ENCODE peak calls at places on chromosomes 1 and 21, in nine cellular contexts. One of them, this sample, is unnamed.

GRCh38 chr1:204384636-204385354 is 25.1 kb upstream of the PLEKHA6 start:
- DNase-seq in KG1: no peak
- DNase-seq in aorta: peak
- DNase-seq in C1 segment of cervical spinal cord: peak
- DNase-seq in stimulated activated naive CD8-positive, alpha-beta T cell treated with anti-CD3 and anti-CD28 coated beads, Interleukin-15, Interleukin-2, amounts not matched to agents 100 U/mL and 50 U/mL, for 24 hours: no peak
- DNase-seq in nucleus accumbens: peak
- DNase-seq in stimulated activated naive B cell treated with anti-CD40 and anti-IgM and Interleukin-4, amounts not matched to agents 10 μg/mL and 1 μg/mL and 100 μg/mL, for 72 hours: no peak
- DNase-seq in erythroblast: no peak
- DNase-seq in stomach: peak
- DNase-seq in this sample: no peak

GRCh38 chr1:9766759-9767442 is 56.9 kb downstream of the CLSTN1 start:
- DNase-seq in KG1: no peak
- DNase-seq in aorta: peak
- DNase-seq in C1 segment of cervical spinal cord: no peak
- DNase-seq in stimulated activated naive CD8-positive, alpha-beta T cell treated with anti-CD3 and anti-CD28 coated beads, Interleukin-15, Interleukin-2, amounts not matched to agents 100 U/mL and 50 U/mL, for 24 hours: no peak
- DNase-seq in nucleus accumbens: no peak
- DNase-seq in stimulated activated naive B cell treated with anti-CD40 and anti-IgM and Interleukin-4, amounts not matched to agents 10 μg/mL and 1 μg/mL and 100 μg/mL, for 72 hours: no peak
- DNase-seq in erythroblast: no peak
- DNase-seq in stomach: no peak
- DNase-seq in this sample: no peak

GRCh38 chr1:87810166-87810565 is 481.5 kb downstream of the LMO4 start:
- DNase-seq in KG1: no peak
- DNase-seq in aorta: no peak
- DNase-seq in C1 segment of cervical spinal cord: no peak
- DNase-seq in stimulated activated naive CD8-positive, alpha-beta T cell treated with anti-CD3 and anti-CD28 coated beads, Interleukin-15, Interleukin-2, amounts not matched to agents 100 U/mL and 50 U/mL, for 24 hours: no peak
- DNase-seq in nucleus accumbens: no peak
- DNase-seq in stimulated activated naive B cell treated with anti-CD40 and anti-IgM and Interleukin-4, amounts not matched to agents 10 μg/mL and 1 μg/mL and 100 μg/mL, for 72 hours: no peak
- DNase-seq in erythroblast: no peak
- DNase-seq in stomach: no peak
- DNase-seq in this sample: no peak

GRCh38 chr1:11796036-11796828 is 9.5 kb downstream of the MTHFR start:
- DNase-seq in KG1: no peak
- DNase-seq in aorta: peak
- DNase-seq in C1 segment of cervical spinal cord: no peak
- DNase-seq in stimulated activated naive CD8-positive, alpha-beta T cell treated with anti-CD3 and anti-CD28 coated beads, Interleukin-15, Interleukin-2, amounts not matched to agents 100 U/mL and 50 U/mL, for 24 hours: no peak
- DNase-seq in nucleus accumbens: no peak
- DNase-seq in stimulated activated naive B cell treated with anti-CD40 and anti-IgM and Interleukin-4, amounts not matched to agents 10 μg/mL and 1 μg/mL and 100 μg/mL, for 72 hours: no peak
- DNase-seq in erythroblast: peak
- DNase-seq in stomach: no peak
- DNase-seq in this sample: no peak

GRCh38 chr21:45148316-45149000 is 74.1 kb downstream of the ADARB1 start:
- DNase-seq in KG1: no peak
- DNase-seq in aorta: peak
- DNase-seq in C1 segment of cervical spinal cord: no peak
- DNase-seq in stimulated activated naive CD8-positive, alpha-beta T cell treated with anti-CD3 and anti-CD28 coated beads, Interleukin-15, Interleukin-2, amounts not matched to agents 100 U/mL and 50 U/mL, for 24 hours: no peak
- DNase-seq in nucleus accumbens: no peak
- DNase-seq in stimulated activated naive B cell treated with anti-CD40 and anti-IgM and Interleukin-4, amounts not matched to agents 10 μg/mL and 1 μg/mL and 100 μg/mL, for 72 hours: no peak
- DNase-seq in erythroblast: no peak
- DNase-seq in stomach: no peak
- DNase-seq in this sample: no peak

GRCh38 chr1:84698151-84698651 is 7.9 kb upstream of the SSX2IP start:
- DNase-seq in KG1: no peak
- DNase-seq in aorta: no peak
- DNase-seq in C1 segment of cervical spinal cord: no peak
- DNase-seq in stimulated activated naive CD8-positive, alpha-beta T cell treated with anti-CD3 and anti-CD28 coated beads, Interleukin-15, Interleukin-2, amounts not matched to agents 100 U/mL and 50 U/mL, for 24 hours: no peak
- DNase-seq in nucleus accumbens: no peak
- DNase-seq in stimulated activated naive B cell treated with anti-CD40 and anti-IgM and Interleukin-4, amounts not matched to agents 10 μg/mL and 1 μg/mL and 100 μg/mL, for 72 hours: no peak
- DNase-seq in erythroblast: no peak
- DNase-seq in stomach: no peak
- DNase-seq in this sample: no peak

GRCh38 chr1:21099034-21099868 is 77.4 kb downstream of the EIF4G3 start:
- DNase-seq in KG1: no peak
- DNase-seq in aorta: no peak
- DNase-seq in C1 segment of cervical spinal cord: no peak
- DNase-seq in stimulated activated naive CD8-positive, alpha-beta T cell treated with anti-CD3 and anti-CD28 coated beads, Interleukin-15, Interleukin-2, amounts not matched to agents 100 U/mL and 50 U/mL, for 24 hours: no peak
- DNase-seq in nucleus accumbens: no peak
- DNase-seq in stimulated activated naive B cell treated with anti-CD40 and anti-IgM and Interleukin-4, amounts not matched to agents 10 μg/mL and 1 μg/mL and 100 μg/mL, for 72 hours: no peak
- DNase-seq in erythroblast: peak
- DNase-seq in stomach: no peak
- DNase-seq in this sample: no peak

GRCh38 chr21:19557488-19557887 is 1153.9 kb upstream of the TMPRSS15 start:
- DNase-seq in KG1: no peak
- DNase-seq in aorta: no peak
- DNase-seq in C1 segment of cervical spinal cord: no peak
- DNase-seq in stimulated activated naive CD8-positive, alpha-beta T cell treated with anti-CD3 and anti-CD28 coated beads, Interleukin-15, Interleukin-2, amounts not matched to agents 100 U/mL and 50 U/mL, for 24 hours: no peak
- DNase-seq in nucleus accumbens: no peak
- DNase-seq in stimulated activated naive B cell treated with anti-CD40 and anti-IgM and Interleukin-4, amounts not matched to agents 10 μg/mL and 1 μg/mL and 100 μg/mL, for 72 hours: no peak
- DNase-seq in erythroblast: no peak
- DNase-seq in stomach: no peak
- DNase-seq in this sample: no peak

GRCh38 chr1:230919201-230919600 is 50.9 kb upstream of the C1orf198 start:
- DNase-seq in KG1: no peak
- DNase-seq in aorta: no peak
- DNase-seq in C1 segment of cervical spinal cord: no peak
- DNase-seq in stimulated activated naive CD8-positive, alpha-beta T cell treated with anti-CD3 and anti-CD28 coated beads, Interleukin-15, Interleukin-2, amounts not matched to agents 100 U/mL and 50 U/mL, for 24 hours: no peak
- DNase-seq in nucleus accumbens: no peak
- DNase-seq in stimulated activated naive B cell treated with anti-CD40 and anti-IgM and Interleukin-4, amounts not matched to agents 10 μg/mL and 1 μg/mL and 100 μg/mL, for 72 hours: no peak
- DNase-seq in erythroblast: no peak
- DNase-seq in stomach: no peak
- DNase-seq in this sample: no peak

GRCh38 chr1:22363403-22364325 is 88.0 kb upstream of the ZBTB40 start:
- DNase-seq in KG1: no peak
- DNase-seq in aorta: no peak
- DNase-seq in C1 segment of cervical spinal cord: no peak
- DNase-seq in stimulated activated naive CD8-positive, alpha-beta T cell treated with anti-CD3 and anti-CD28 coated beads, Interleukin-15, Interleukin-2, amounts not matched to agents 100 U/mL and 50 U/mL, for 24 hours: no peak
- DNase-seq in nucleus accumbens: no peak
- DNase-seq in stimulated activated naive B cell treated with anti-CD40 and anti-IgM and Interleukin-4, amounts not matched to agents 10 μg/mL and 1 μg/mL and 100 μg/mL, for 72 hours: no peak
- DNase-seq in erythroblast: no peak
- DNase-seq in stomach: no peak
- DNase-seq in this sample: no peak

GRCh38 chr1:96472471-96472870 is 249.1 kb upstream of the PTBP2 start:
- DNase-seq in KG1: no peak
- DNase-seq in aorta: no peak
- DNase-seq in C1 segment of cervical spinal cord: no peak
- DNase-seq in stimulated activated naive CD8-positive, alpha-beta T cell treated with anti-CD3 and anti-CD28 coated beads, Interleukin-15, Interleukin-2, amounts not matched to agents 100 U/mL and 50 U/mL, for 24 hours: no peak
- DNase-seq in nucleus accumbens: no peak
- DNase-seq in stimulated activated naive B cell treated with anti-CD40 and anti-IgM and Interleukin-4, amounts not matched to agents 10 μg/mL and 1 μg/mL and 100 μg/mL, for 72 hours: no peak
- DNase-seq in erythroblast: no peak
- DNase-seq in stomach: no peak
- DNase-seq in this sample: no peak

GRCh38 chr1:59669752-59670312 is 144.9 kb upstream of the HOOK1 start:
- DNase-seq in KG1: no peak
- DNase-seq in aorta: peak
- DNase-seq in C1 segment of cervical spinal cord: peak
- DNase-seq in stimulated activated naive CD8-positive, alpha-beta T cell treated with anti-CD3 and anti-CD28 coated beads, Interleukin-15, Interleukin-2, amounts not matched to agents 100 U/mL and 50 U/mL, for 24 hours: no peak
- DNase-seq in nucleus accumbens: peak
- DNase-seq in stimulated activated naive B cell treated with anti-CD40 and anti-IgM and Interleukin-4, amounts not matched to agents 10 μg/mL and 1 μg/mL and 100 μg/mL, for 72 hours: no peak
- DNase-seq in erythroblast: no peak
- DNase-seq in stomach: no peak
- DNase-seq in this sample: no peak

GRCh38 chr1:85451236-85451830 is 13.6 kb downstream of the DDAH1 start:
- DNase-seq in KG1: no peak
- DNase-seq in aorta: no peak
- DNase-seq in C1 segment of cervical spinal cord: no peak
- DNase-seq in stimulated activated naive CD8-positive, alpha-beta T cell treated with anti-CD3 and anti-CD28 coated beads, Interleukin-15, Interleukin-2, amounts not matched to agents 100 U/mL and 50 U/mL, for 24 hours: no peak
- DNase-seq in nucleus accumbens: no peak
- DNase-seq in stimulated activated naive B cell treated with anti-CD40 and anti-IgM and Interleukin-4, amounts not matched to agents 10 μg/mL and 1 μg/mL and 100 μg/mL, for 72 hours: no peak
- DNase-seq in erythroblast: no peak
- DNase-seq in stomach: no peak
- DNase-seq in this sample: no peak

GRCh38 chr1:7278827-7279752 is 492.0 kb upstream of the VAMP3 start:
- DNase-seq in KG1: no peak
- DNase-seq in aorta: no peak
- DNase-seq in C1 segment of cervical spinal cord: no peak
- DNase-seq in stimulated activated naive CD8-positive, alpha-beta T cell treated with anti-CD3 and anti-CD28 coated beads, Interleukin-15, Interleukin-2, amounts not matched to agents 100 U/mL and 50 U/mL, for 24 hours: no peak
- DNase-seq in nucleus accumbens: no peak
- DNase-seq in stimulated activated naive B cell treated with anti-CD40 and anti-IgM and Interleukin-4, amounts not matched to agents 10 μg/mL and 1 μg/mL and 100 μg/mL, for 72 hours: no peak
- DNase-seq in erythroblast: no peak
- DNase-seq in stomach: no peak
- DNase-seq in this sample: no peak

GRCh38 chr21:21101911-21102310 is 103.7 kb downstream of the NCAM2 start:
- DNase-seq in KG1: peak
- DNase-seq in aorta: no peak
- DNase-seq in C1 segment of cervical spinal cord: peak
- DNase-seq in stimulated activated naive CD8-positive, alpha-beta T cell treated with anti-CD3 and anti-CD28 coated beads, Interleukin-15, Interleukin-2, amounts not matched to agents 100 U/mL and 50 U/mL, for 24 hours: no peak
- DNase-seq in nucleus accumbens: peak
- DNase-seq in stimulated activated naive B cell treated with anti-CD40 and anti-IgM and Interleukin-4, amounts not matched to agents 10 μg/mL and 1 μg/mL and 100 μg/mL, for 72 hours: no peak
- DNase-seq in erythroblast: peak
- DNase-seq in stomach: no peak
- DNase-seq in this sample: no peak

GRCh38 chr1:42910985-42911384 is 47.7 kb downstream of the SLC2A1 start:
- DNase-seq in KG1: no peak
- DNase-seq in aorta: no peak
- DNase-seq in C1 segment of cervical spinal cord: no peak
- DNase-seq in stimulated activated naive CD8-positive, alpha-beta T cell treated with anti-CD3 and anti-CD28 coated beads, Interleukin-15, Interleukin-2, amounts not matched to agents 100 U/mL and 50 U/mL, for 24 hours: no peak
- DNase-seq in nucleus accumbens: no peak
- DNase-seq in stimulated activated naive B cell treated with anti-CD40 and anti-IgM and Interleukin-4, amounts not matched to agents 10 μg/mL and 1 μg/mL and 100 μg/mL, for 72 hours: no peak
- DNase-seq in erythroblast: no peak
- DNase-seq in stomach: no peak
- DNase-seq in this sample: no peak

GRCh38 chr1:82722608-82723007 is 921.9 kb downstream of the ADGRL2 start:
- DNase-seq in KG1: no peak
- DNase-seq in aorta: no peak
- DNase-seq in C1 segment of cervical spinal cord: no peak
- DNase-seq in stimulated activated naive CD8-positive, alpha-beta T cell treated with anti-CD3 and anti-CD28 coated beads, Interleukin-15, Interleukin-2, amounts not matched to agents 100 U/mL and 50 U/mL, for 24 hours: no peak
- DNase-seq in nucleus accumbens: no peak
- DNase-seq in stimulated activated naive B cell treated with anti-CD40 and anti-IgM and Interleukin-4, amounts not matched to agents 10 μg/mL and 1 μg/mL and 100 μg/mL, for 72 hours: no peak
- DNase-seq in erythroblast: no peak
- DNase-seq in stomach: no peak
- DNase-seq in this sample: no peak

GRCh38 chr1:3779265-3779911 is 6.8 kb downstream of the SMIM1 start:
- DNase-seq in KG1: no peak
- DNase-seq in aorta: no peak
- DNase-seq in C1 segment of cervical spinal cord: no peak
- DNase-seq in stimulated activated naive CD8-positive, alpha-beta T cell treated with anti-CD3 and anti-CD28 coated beads, Interleukin-15, Interleukin-2, amounts not matched to agents 100 U/mL and 50 U/mL, for 24 hours: no peak
- DNase-seq in nucleus accumbens: no peak
- DNase-seq in stimulated activated naive B cell treated with anti-CD40 and anti-IgM and Interleukin-4, amounts not matched to agents 10 μg/mL and 1 μg/mL and 100 μg/mL, for 72 hours: no peak
- DNase-seq in erythroblast: no peak
- DNase-seq in stomach: no peak
- DNase-seq in this sample: no peak

GRCh38 chr1:203291201-203292096 is 13.9 kb upstream of the BTG2 start:
- DNase-seq in KG1: no peak
- DNase-seq in aorta: peak
- DNase-seq in C1 segment of cervical spinal cord: no peak
- DNase-seq in stimulated activated naive CD8-positive, alpha-beta T cell treated with anti-CD3 and anti-CD28 coated beads, Interleukin-15, Interleukin-2, amounts not matched to agents 100 U/mL and 50 U/mL, for 24 hours: no peak
- DNase-seq in nucleus accumbens: peak
- DNase-seq in stimulated activated naive B cell treated with anti-CD40 and anti-IgM and Interleukin-4, amounts not matched to agents 10 μg/mL and 1 μg/mL and 100 μg/mL, for 72 hours: no peak
- DNase-seq in erythroblast: no peak
- DNase-seq in stomach: peak
- DNase-seq in this sample: no peak

GRCh38 chr1:175887521-175887920 is 144.1 kb upstream of the TNR start:
- DNase-seq in KG1: no peak
- DNase-seq in aorta: no peak
- DNase-seq in C1 segment of cervical spinal cord: no peak
- DNase-seq in stimulated activated naive CD8-positive, alpha-beta T cell treated with anti-CD3 and anti-CD28 coated beads, Interleukin-15, Interleukin-2, amounts not matched to agents 100 U/mL and 50 U/mL, for 24 hours: no peak
- DNase-seq in nucleus accumbens: no peak
- DNase-seq in stimulated activated naive B cell treated with anti-CD40 and anti-IgM and Interleukin-4, amounts not matched to agents 10 μg/mL and 1 μg/mL and 100 μg/mL, for 72 hours: no peak
- DNase-seq in erythroblast: no peak
- DNase-seq in stomach: no peak
- DNase-seq in this sample: no peak

GRCh38 chr1:19342894-19343616 is 30.9 kb downstream of the SLC66A1 start:
- DNase-seq in KG1: no peak
- DNase-seq in aorta: no peak
- DNase-seq in C1 segment of cervical spinal cord: no peak
- DNase-seq in stimulated activated naive CD8-positive, alpha-beta T cell treated with anti-CD3 and anti-CD28 coated beads, Interleukin-15, Interleukin-2, amounts not matched to agents 100 U/mL and 50 U/mL, for 24 hours: no peak
- DNase-seq in nucleus accumbens: no peak
- DNase-seq in stimulated activated naive B cell treated with anti-CD40 and anti-IgM and Interleukin-4, amounts not matched to agents 10 μg/mL and 1 μg/mL and 100 μg/mL, for 72 hours: no peak
- DNase-seq in erythroblast: no peak
- DNase-seq in stomach: no peak
- DNase-seq in this sample: no peak

GRCh38 chr1:168387781-168388760 is 107.4 kb downstream of the TBX19 start:
- DNase-seq in KG1: no peak
- DNase-seq in aorta: no peak
- DNase-seq in C1 segment of cervical spinal cord: no peak
- DNase-seq in stimulated activated naive CD8-positive, alpha-beta T cell treated with anti-CD3 and anti-CD28 coated beads, Interleukin-15, Interleukin-2, amounts not matched to agents 100 U/mL and 50 U/mL, for 24 hours: no peak
- DNase-seq in nucleus accumbens: no peak
- DNase-seq in stimulated activated naive B cell treated with anti-CD40 and anti-IgM and Interleukin-4, amounts not matched to agents 10 μg/mL and 1 μg/mL and 100 μg/mL, for 72 hours: no peak
- DNase-seq in erythroblast: no peak
- DNase-seq in stomach: no peak
- DNase-seq in this sample: no peak

GRCh38 chr1:223783676-223784075 is 62.1 kb downstream of the TP53BP2 start:
- DNase-seq in KG1: no peak
- DNase-seq in aorta: no peak
- DNase-seq in C1 segment of cervical spinal cord: no peak
- DNase-seq in stimulated activated naive CD8-positive, alpha-beta T cell treated with anti-CD3 and anti-CD28 coated beads, Interleukin-15, Interleukin-2, amounts not matched to agents 100 U/mL and 50 U/mL, for 24 hours: no peak
- DNase-seq in nucleus accumbens: no peak
- DNase-seq in stimulated activated naive B cell treated with anti-CD40 and anti-IgM and Interleukin-4, amounts not matched to agents 10 μg/mL and 1 μg/mL and 100 μg/mL, for 72 hours: no peak
- DNase-seq in erythroblast: no peak
- DNase-seq in stomach: no peak
- DNase-seq in this sample: no peak

GRCh38 chr21:31931644-31932469 is 59.0 kb downstream of the HUNK start:
- DNase-seq in KG1: no peak
- DNase-seq in aorta: no peak
- DNase-seq in C1 segment of cervical spinal cord: no peak
- DNase-seq in stimulated activated naive CD8-positive, alpha-beta T cell treated with anti-CD3 and anti-CD28 coated beads, Interleukin-15, Interleukin-2, amounts not matched to agents 100 U/mL and 50 U/mL, for 24 hours: no peak
- DNase-seq in nucleus accumbens: no peak
- DNase-seq in stimulated activated naive B cell treated with anti-CD40 and anti-IgM and Interleukin-4, amounts not matched to agents 10 μg/mL and 1 μg/mL and 100 μg/mL, for 72 hours: no peak
- DNase-seq in erythroblast: no peak
- DNase-seq in stomach: no peak
- DNase-seq in this sample: no peak

GRCh38 chr1:50658421-50659076 is 235.3 kb upstream of the DMRTA2 start:
- DNase-seq in KG1: no peak
- DNase-seq in aorta: no peak
- DNase-seq in C1 segment of cervical spinal cord: no peak
- DNase-seq in stimulated activated naive CD8-positive, alpha-beta T cell treated with anti-CD3 and anti-CD28 coated beads, Interleukin-15, Interleukin-2, amounts not matched to agents 100 U/mL and 50 U/mL, for 24 hours: no peak
- DNase-seq in nucleus accumbens: no peak
- DNase-seq in stimulated activated naive B cell treated with anti-CD40 and anti-IgM and Interleukin-4, amounts not matched to agents 10 μg/mL and 1 μg/mL and 100 μg/mL, for 72 hours: no peak
- DNase-seq in erythroblast: no peak
- DNase-seq in stomach: no peak
- DNase-seq in this sample: no peak

GRCh38 chr1:101288491-101288944 is 51.7 kb downstream of the S1PR1 start:
- DNase-seq in KG1: peak
- DNase-seq in aorta: no peak
- DNase-seq in C1 segment of cervical spinal cord: peak
- DNase-seq in stimulated activated naive CD8-positive, alpha-beta T cell treated with anti-CD3 and anti-CD28 coated beads, Interleukin-15, Interleukin-2, amounts not matched to agents 100 U/mL and 50 U/mL, for 24 hours: peak
- DNase-seq in nucleus accumbens: peak
- DNase-seq in stimulated activated naive B cell treated with anti-CD40 and anti-IgM and Interleukin-4, amounts not matched to agents 10 μg/mL and 1 μg/mL and 100 μg/mL, for 72 hours: no peak
- DNase-seq in erythroblast: peak
- DNase-seq in stomach: peak
- DNase-seq in this sample: no peak

GRCh38 chr1:53455592-53455991 is 3.6 kb upstream of the DMRTB1 start:
- DNase-seq in KG1: no peak
- DNase-seq in aorta: no peak
- DNase-seq in C1 segment of cervical spinal cord: no peak
- DNase-seq in stimulated activated naive CD8-positive, alpha-beta T cell treated with anti-CD3 and anti-CD28 coated beads, Interleukin-15, Interleukin-2, amounts not matched to agents 100 U/mL and 50 U/mL, for 24 hours: no peak
- DNase-seq in nucleus accumbens: no peak
- DNase-seq in stimulated activated naive B cell treated with anti-CD40 and anti-IgM and Interleukin-4, amounts not matched to agents 10 μg/mL and 1 μg/mL and 100 μg/mL, for 72 hours: no peak
- DNase-seq in erythroblast: no peak
- DNase-seq in stomach: no peak
- DNase-seq in this sample: no peak

GRCh38 chr1:231338270-231339128 is at the start of gene SPRTN:
- DNase-seq in KG1: no peak
- DNase-seq in aorta: no peak
- DNase-seq in C1 segment of cervical spinal cord: no peak
- DNase-seq in stimulated activated naive CD8-positive, alpha-beta T cell treated with anti-CD3 and anti-CD28 coated beads, Interleukin-15, Interleukin-2, amounts not matched to agents 100 U/mL and 50 U/mL, for 24 hours: no peak
- DNase-seq in nucleus accumbens: no peak
- DNase-seq in stimulated activated naive B cell treated with anti-CD40 and anti-IgM and Interleukin-4, amounts not matched to agents 10 μg/mL and 1 μg/mL and 100 μg/mL, for 72 hours: no peak
- DNase-seq in erythroblast: peak
- DNase-seq in stomach: no peak
- DNase-seq in this sample: no peak

GRCh38 chr1:111633736-111634135 is 14.1 kb downstream of the RAP1A start:
- DNase-seq in KG1: no peak
- DNase-seq in aorta: no peak
- DNase-seq in C1 segment of cervical spinal cord: no peak
- DNase-seq in stimulated activated naive CD8-positive, alpha-beta T cell treated with anti-CD3 and anti-CD28 coated beads, Interleukin-15, Interleukin-2, amounts not matched to agents 100 U/mL and 50 U/mL, for 24 hours: no peak
- DNase-seq in nucleus accumbens: no peak
- DNase-seq in stimulated activated naive B cell treated with anti-CD40 and anti-IgM and Interleukin-4, amounts not matched to agents 10 μg/mL and 1 μg/mL and 100 μg/mL, for 72 hours: no peak
- DNase-seq in erythroblast: no peak
- DNase-seq in stomach: no peak
- DNase-seq in this sample: no peak

GRCh38 chr21:26844258-26845065 is 747 bp downstream of the ADAMTS1 start:
- DNase-seq in KG1: no peak
- DNase-seq in aorta: peak
- DNase-seq in C1 segment of cervical spinal cord: peak
- DNase-seq in stimulated activated naive CD8-positive, alpha-beta T cell treated with anti-CD3 and anti-CD28 coated beads, Interleukin-15, Interleukin-2, amounts not matched to agents 100 U/mL and 50 U/mL, for 24 hours: peak
- DNase-seq in nucleus accumbens: peak
- DNase-seq in stimulated activated naive B cell treated with anti-CD40 and anti-IgM and Interleukin-4, amounts not matched to agents 10 μg/mL and 1 μg/mL and 100 μg/mL, for 72 hours: no peak
- DNase-seq in erythroblast: peak
- DNase-seq in stomach: no peak
- DNase-seq in this sample: no peak

GRCh38 chr1:168236836-168237611 is 11.2 kb downstream of the SFT2D2 start:
- DNase-seq in KG1: no peak
- DNase-seq in aorta: no peak
- DNase-seq in C1 segment of cervical spinal cord: no peak
- DNase-seq in stimulated activated naive CD8-positive, alpha-beta T cell treated with anti-CD3 and anti-CD28 coated beads, Interleukin-15, Interleukin-2, amounts not matched to agents 100 U/mL and 50 U/mL, for 24 hours: peak
- DNase-seq in nucleus accumbens: peak
- DNase-seq in stimulated activated naive B cell treated with anti-CD40 and anti-IgM and Interleukin-4, amounts not matched to agents 10 μg/mL and 1 μg/mL and 100 μg/mL, for 72 hours: no peak
- DNase-seq in erythroblast: no peak
- DNase-seq in stomach: no peak
- DNase-seq in this sample: no peak

This sample was measured in CD14-positive monocyte.